ENCODE peak calls at places on chromosomes 2 and 18, in nine cellular contexts. T is aorta; Z is left ventricle myocardium inferior; U is Peyer's patch; N is CD8-positive, alpha-beta memory T cell; K is heart left ventricle; E is lower lobe of right lung; H is breast epithelium; L is GM23248. V is an unnamed sample.
A peak's percentile ranks its signal among the peaks of the same experiment; 100 is the strongest.

GRCh38 chr2:42045389-42045788 is 2.4 kb upstream of the PKDCC start:
- DNase-seq in N (no peak), U (no peak), K (no peak), L (no peak), Z (no peak), H (no peak), E (no peak), T (no peak), V (peak; percentile 20)

GRCh38 chr2:128467321-128467901 is 148.7 kb upstream of the HS6ST1 start:
- DNase-seq in E (no peak), H (no peak), L (peak; percentile 50), U (no peak), N (no peak), Z (peak; percentile 76), K (peak; percentile 87), T (no peak), V (no peak)

GRCh38 chr2:20632446-20632990 is 18.4 kb downstream of the HS1BP3 start:
- DNase-seq in L (no peak), H (no peak), U (no peak), N (no peak), T (peak; percentile 28), Z (no peak), K (peak; percentile 2), E (no peak), V (no peak)

GRCh38 chr18:74534981-74535649 is 815 bp downstream of the CNDP1 start:
- DNase-seq in E (no peak), H (no peak), Z (no peak), L (no peak), U (no peak), K (no peak), N (no peak), T (no peak), V (no peak)

GRCh38 chr2:127398239-127398590 is 10.4 kb upstream of the MAP3K2 start:
- DNase-seq in E (peak; percentile 72), N (no peak), T (peak; percentile 93), L (peak; percentile 98), K (peak; percentile 88), H (peak; percentile 76), U (peak; percentile 39), Z (peak; percentile 76), V (peak; percentile 81)

GRCh38 chr2:217823626-217824025 is 179.2 kb downstream of the TNS1 start:
- DNase-seq in K (peak; percentile 23), E (no peak), Z (no peak), L (no peak), H (no peak), U (no peak), N (no peak), T (no peak), V (no peak)

GRCh38 chr2:10405441-10405840 is 42.7 kb downstream of the ODC1 start:
- DNase-seq in T (peak; percentile 93), K (peak; percentile 56), E (peak; percentile 76), U (no peak), L (peak; percentile 99), N (no peak), H (peak; percentile 93), Z (peak; percentile 47), V (peak; percentile 94)

GRCh38 chr18:13406049-13406615 is 187.6 kb downstream of the LDLRAD4 start:
- DNase-seq in L (no peak), K (no peak), E (no peak), Z (no peak), H (no peak), N (no peak), T (no peak), U (no peak), V (no peak)

GRCh38 chr2:181655519-181655918 is 1.4 kb downstream of the CERKL start:
- DNase-seq in L (no peak), U (no peak), N (no peak), Z (no peak), E (no peak), T (no peak), H (no peak), K (no peak), V (no peak)

GRCh38 chr2:181660181-181660580 is 3.3 kb upstream of the CERKL start:
- DNase-seq in K (no peak), Z (no peak), E (no peak), U (no peak), L (no peak), T (no peak), N (no peak), H (no peak), V (no peak)

GRCh38 chr2:181658444-181658843 is 1.5 kb upstream of the CERKL start:
- DNase-seq in T (no peak), K (no peak), L (no peak), E (no peak), H (no peak), N (no peak), Z (no peak), U (no peak), V (no peak)

GRCh38 chr2:181657379-181657778 is 474 bp upstream of the CERKL start:
- DNase-seq in E (no peak), U (no peak), T (no peak), Z (no peak), K (no peak), H (no peak), L (no peak), N (no peak), V (no peak)

DNA sequence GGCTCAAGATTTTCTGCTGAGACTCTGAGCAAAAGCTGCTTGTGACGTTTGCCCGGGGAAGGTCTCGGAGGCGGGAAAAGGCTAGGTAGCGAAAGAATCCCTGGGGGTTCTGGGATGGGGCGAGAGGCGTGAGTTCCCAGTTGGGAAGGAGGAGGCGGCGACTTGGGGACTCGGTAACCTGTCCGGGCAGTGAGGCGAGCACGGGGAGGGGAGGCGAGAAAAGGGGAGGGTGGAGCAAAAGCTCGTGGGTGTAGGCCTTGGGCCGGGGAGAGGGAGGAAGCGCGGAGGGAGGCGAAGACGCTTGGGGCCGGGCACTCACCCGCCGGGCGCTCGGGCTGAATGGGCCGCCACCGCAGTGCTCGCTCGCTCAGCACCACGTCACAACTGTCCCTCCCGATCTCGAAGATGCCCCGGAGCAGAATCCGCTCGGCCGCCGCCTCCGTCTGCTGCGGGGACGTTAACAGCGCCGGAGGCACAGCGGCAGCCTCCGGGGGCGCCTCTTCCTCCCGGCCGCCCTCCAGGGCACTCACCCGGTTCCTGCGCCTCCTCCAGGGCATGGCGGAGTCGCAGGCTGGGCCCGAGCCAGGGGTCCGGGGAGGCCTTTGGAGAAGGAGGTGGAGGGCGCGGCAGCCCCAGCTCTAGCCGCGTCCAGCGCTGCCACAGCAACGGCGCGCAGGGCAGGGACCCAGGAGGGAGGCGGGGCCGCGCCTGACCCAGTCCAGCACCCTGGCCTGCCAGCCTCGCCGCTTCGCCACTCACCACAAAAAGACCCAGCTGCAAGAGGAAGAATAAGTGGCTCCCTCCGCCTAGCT is at the start of gene CERKL:
- DNase-seq in Z (peak; percentile 27), T (peak; percentile 81), H (no peak), U (no peak), L (peak; percentile 36), N (no peak), K (peak; percentile 29), E (peak; percentile 69), V (no peak)
- H3K27me3 ChIP-seq in Z (peaks cover 69% of the 10 kb centered on the region), T (no peaks in the 10 kb centered on the region), H (peaks cover 9% of the 10 kb centered on the region), U (no peaks in the 10 kb centered on the region), L (peaks cover 42% of the 10 kb centered on the region), N (peaks cover 7% of the 10 kb centered on the region), K (peaks cover 46% of the 10 kb centered on the region), E (peaks cover 14% of the 10 kb centered on the region), V (peaks cover 36% of the 10 kb centered on the region)

DNA sequence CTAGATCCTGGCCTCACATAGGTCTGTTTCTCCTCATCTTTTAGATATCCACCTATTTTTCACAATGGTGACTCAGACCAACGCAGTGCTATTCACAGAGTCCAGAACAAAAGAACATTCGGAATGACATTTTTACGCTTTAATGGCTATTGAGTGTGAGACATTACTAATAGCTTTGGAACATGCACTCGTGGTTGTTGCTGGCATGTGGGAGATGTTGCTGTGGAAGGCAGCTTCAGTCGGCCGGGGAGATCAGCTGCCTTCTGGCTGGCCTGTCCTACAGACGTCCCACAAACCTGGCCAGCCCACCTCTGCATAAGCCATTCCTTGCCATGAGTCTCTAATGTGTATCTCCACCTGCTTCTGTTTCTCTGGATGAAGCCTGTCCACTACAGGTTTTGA is 3.4 kb downstream of the MBP start:
- DNase-seq in H (no peak), T (no peak), N (no peak), E (no peak), L (peak; percentile 92), U (no peak), K (no peak), Z (no peak), V (peak; percentile 80)
- H3K4me1 ChIP-seq in H (peaks cover 4% of the 10 kb centered on the region), T (no peaks in the 10 kb centered on the region), N (peaks cover 72% of the 10 kb centered on the region), E (peaks cover 68% of the 10 kb centered on the region), L (peaks cover 34% of the 10 kb centered on the region), U (no peaks in the 10 kb centered on the region), K (peaks cover 45% of the 10 kb centered on the region), Z (peaks cover 84% of the 10 kb centered on the region), V (peaks cover 31% of the 10 kb centered on the region)

GRCh38 chr2:3703741-3704355 is 473 bp downstream of the DCDC2C start:
- DNase-seq in L (peak; percentile 7), T (peak; percentile 76), E (no peak), N (no peak), U (no peak), Z (no peak), H (no peak), K (no peak), V (no peak)

GRCh38 chr2:3706892-3707291 is 3.5 kb downstream of the DCDC2C start:
- DNase-seq in K (no peak), T (no peak), N (no peak), E (no peak), L (no peak), U (no peak), H (peak; percentile 37), Z (no peak), V (no peak)

GRCh38 chr2:3705808-3706207 is 2.4 kb downstream of the DCDC2C start:
- DNase-seq in T (no peak), H (no peak), L (no peak), E (no peak), N (no peak), Z (no peak), U (no peak), K (no peak), V (no peak)

GRCh38 chr2:3704647-3705046 is 1.3 kb downstream of the DCDC2C start:
- DNase-seq in K (no peak), N (no peak), Z (no peak), U (no peak), H (no peak), E (no peak), L (no peak), T (no peak), V (no peak)

GRCh38 chr2:3703236-3703682 is at the start of gene DCDC2C:
- DNase-seq in T (peak; percentile 70), K (no peak), L (no peak), U (no peak), Z (no peak), H (no peak), E (no peak), N (no peak), V (no peak)
- H3K27ac ChIP-seq in T (no peak within 1 kb of the TSS), K (no peak within 1 kb of the TSS), L (no peak within 1 kb of the TSS), U (no peak within 1 kb of the TSS), Z (no peak within 1 kb of the TSS), H (no peak within 1 kb of the TSS), E (no peak within 1 kb of the TSS), N (no peak within 1 kb of the TSS), V (no peak within 1 kb of the TSS)

GRCh38 chr2:176639016-176639343 is 369.7 kb downstream of the MTX2 start:
- DNase-seq in N (no peak), T (peak; percentile 72), K (no peak), E (no peak), U (no peak), H (no peak), L (no peak), Z (no peak), V (no peak)

GRCh38 chr2:176638167-176639015 is 369.1 kb downstream of the MTX2 start:
- DNase-seq in H (peak; percentile 27), K (peak; percentile 69), T (peak; percentile 94), Z (peak; percentile 62), L (peak; percentile 91), E (peak; percentile 67), U (peak; percentile 22), N (peak; percentile 39), V (peak; percentile 84)

GRCh38 chr2:176637134-176637496 is 367.9 kb downstream of the MTX2 start:
- DNase-seq in E (no peak), K (no peak), T (no peak), L (peak; percentile 73), U (no peak), H (no peak), N (no peak), Z (no peak), V (no peak)

GRCh38 chr2:176636376-176636775 is 367.1 kb downstream of the MTX2 start:
- DNase-seq in E (no peak), K (no peak), T (no peak), Z (no peak), H (no peak), L (peak; percentile 32), N (no peak), U (no peak), V (no peak)

DNA sequence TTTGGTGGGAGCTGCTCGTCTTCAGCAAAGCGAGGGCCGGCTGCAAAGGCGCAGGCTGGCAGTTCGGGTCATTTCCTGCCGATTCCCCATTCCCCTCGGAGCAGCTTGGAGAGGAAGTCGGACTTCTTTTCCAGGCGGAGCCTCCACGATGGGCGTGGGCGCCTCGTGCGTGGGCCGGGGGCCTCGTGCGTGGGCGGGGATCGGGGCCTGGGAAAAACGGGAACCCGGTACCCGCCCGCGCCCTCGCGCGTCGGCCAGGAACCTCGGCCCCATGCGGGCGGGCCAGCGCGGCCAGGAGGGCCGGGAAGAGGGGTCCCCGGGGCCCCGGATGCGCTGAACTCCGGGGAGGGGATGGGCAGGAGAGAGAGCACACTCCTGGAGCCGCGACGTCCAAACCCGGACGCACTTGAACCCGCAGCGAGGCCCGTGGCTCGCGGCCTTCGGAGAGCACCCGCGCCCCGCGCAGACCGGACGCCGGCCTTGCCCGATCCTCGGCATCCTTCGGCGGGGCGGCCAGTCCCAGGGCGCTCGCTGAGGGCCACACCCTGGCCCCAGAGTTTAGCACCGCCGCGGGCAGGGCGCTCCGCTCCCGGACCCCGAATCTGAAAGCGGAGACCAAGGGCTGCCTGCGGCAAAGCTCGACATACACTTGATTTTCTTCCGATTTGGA is 368.4 kb downstream of the MTX2 start:
- DNase-seq in K (peak; percentile 38), E (peak; percentile 46), N (no peak), U (no peak), H (no peak), Z (peak; percentile 36), T (peak; percentile 92), L (peak; percentile 86), V (peak; percentile 72)
- H3K27me3 ChIP-seq in K (peaks cover 94% of the 10 kb centered on the region), E (peaks cover 83% of the 10 kb centered on the region), N (peaks cover 35% of the 10 kb centered on the region), U (no peaks in the 10 kb centered on the region), H (peaks cover 40% of the 10 kb centered on the region), Z (peaks cover 97% of the 10 kb centered on the region), T (no peaks in the 10 kb centered on the region), L (no peaks in the 10 kb centered on the region), V (no peaks in the 10 kb centered on the region)